ENCODE peak calls at places on chromosomes 4 and X, in four cellular contexts. N, E, T and G are unnamed samples.

GRCh38 chrX:48278958-48279357 is 23.8 kb downstream of the SSX1 start:
- DNase-seq in T (no peak), E (peak), N (no peak), G (no peak)

GRCh38 chr4:86835677-86836076 is 13.5 kb downstream of the SLC10A6 start:
- DNase-seq in N (no peak), T (no peak), E (no peak), G (no peak)

GRCh38 chr4:85475631-85476233 is 782 bp downstream of the ARHGAP24 start:
- DNase-seq in N (no peak), E (no peak), T (no peak), G (no peak)

GRCh38 chrX:153727108-153727931 is 2.7 kb downstream of the ABCD1 start:
- DNase-seq in E (no peak), N (peak), T (no peak), G (peak)

GRCh38 chr4:175453456-175453855 is 358.6 kb downstream of the GPM6A start:
- DNase-seq in T (no peak), E (no peak), N (no peak), G (no peak)

GRCh38 chrX:38312436-38312835 is 14.9 kb downstream of the RPGR start:
- DNase-seq in N (no peak), T (no peak), E (no peak), G (no peak)

GRCh38 chr4:128600996-128601857 is 208.3 kb upstream of the JADE1 start:
- DNase-seq in N (peak), E (no peak), T (peak), G (peak)

GRCh38 chr4:72319596-72319995 is 249.4 kb downstream of the ADAMTS3 start:
- DNase-seq in E (no peak), T (no peak), N (no peak), G (no peak)

GRCh38 chr4:186104895-186105720 is 604 bp downstream of the FAM149A start:
- DNase-seq in T (no peak), N (peak), E (no peak), G (peak)

GRCh38 chr4:124118061-124118460 is 594.5 kb downstream of the ANKRD50 start:
- DNase-seq in N (no peak), T (no peak), E (no peak), G (no peak)
- TF ChIP-seq CTCF in N (no peak), T (no peak), E (no peak), G (no peak)

DNA sequence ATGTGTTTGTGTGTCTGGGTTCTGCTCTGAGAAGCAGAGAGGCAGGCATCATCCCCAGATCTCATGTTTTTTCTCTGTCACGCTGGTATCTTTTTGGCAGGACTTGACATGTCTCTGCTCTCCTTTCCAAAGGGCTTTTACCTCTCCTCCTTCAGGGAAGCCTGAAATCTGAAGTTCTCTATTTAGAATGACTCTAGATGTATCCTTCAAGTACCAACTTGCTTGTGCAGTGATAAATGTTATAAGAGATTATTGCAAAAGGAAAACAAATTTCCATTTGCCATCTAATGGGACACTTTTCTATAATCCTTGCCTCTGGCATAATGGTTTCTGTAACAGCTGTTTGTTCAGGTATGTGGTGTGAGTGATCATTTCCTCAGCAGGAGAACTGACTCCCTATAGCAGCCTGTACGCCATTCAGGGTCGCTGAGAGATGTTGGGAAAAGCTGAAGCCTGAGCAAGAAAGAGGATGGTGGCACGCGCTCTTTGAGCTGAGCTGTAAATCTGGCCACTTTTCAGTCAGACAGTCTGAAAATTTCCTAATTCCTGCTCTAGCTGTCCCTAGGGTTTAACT is 72.5 kb downstream of the CNGA2 start:
- DNase-seq in E (no peak), T (no peak), N (no peak), G (no peak)
- TF ChIP-seq POLR2AphosphoS5 in E (no peak), T (no peak), N (no peak), G (no peak)

DNA sequence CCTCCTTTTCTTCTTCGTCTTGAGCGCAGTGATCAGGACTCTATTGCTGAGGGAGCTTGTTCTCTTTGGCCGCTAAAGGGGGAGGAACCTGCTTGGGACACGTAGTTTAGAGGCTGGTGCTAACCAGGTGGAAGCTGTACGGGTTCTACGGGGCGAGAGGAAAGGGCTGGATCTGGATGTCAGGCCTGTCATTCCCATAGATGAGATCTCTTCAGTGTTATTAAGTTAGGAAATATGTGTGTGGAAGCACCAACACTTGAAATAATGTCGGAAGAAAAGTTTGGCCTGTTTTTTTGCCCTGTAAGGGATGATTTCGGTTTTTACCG is 643 bp downstream of the SRP72 start:
- DNase-seq in N (peak), E (no peak), T (no peak), G (peak)
- TF ChIP-seq CTCF in N (no peak), E (no peak), T (no peak), G (no peak)

GRCh38 chr4:109912706-109913621 is at the start of gene EGF:
- DNase-seq in N (no peak), E (no peak), T (no peak), G (no peak)
- TF ChIP-seq POLR2AphosphoS5 in N (no peak), E (no peak), T (no peak), G (no peak)

GRCh38 chrX:5915783-5916182 is 312.9 kb downstream of the NLGN4X start:
- DNase-seq in T (no peak), E (no peak), N (no peak), G (no peak)

GRCh38 chrX:5916945-5917344 is 311.7 kb downstream of the NLGN4X start:
- DNase-seq in E (no peak), T (no peak), N (no peak), G (no peak)
- TF ChIP-seq CTCF in E (no peak), T (no peak), N (no peak), G (no peak)